ENCODE peak calls at places on chromosomes 6 and 20, in five cellular contexts. A is GM13977, I is Daoy, N is IMR-90, P is NCI-H2081. S is an unnamed sample.

GRCh38 chr20:2752631-2753455 is 47.6 kb downstream of the CPXM1 start:
- DNase-seq in A (no peak), I (peak; percentile 71), N (peak; percentile 30), P (peak; percentile 36), S (peak; percentile 56)

GRCh38 chr6:127206531-127207065 is 60.1 kb upstream of the RNF146 start:
- DNase-seq in A (no peak), I (no peak), N (peak; percentile 12), P (no peak), S (no peak)

GRCh38 chr20:59182401-59183044 is 18.9 kb downstream of the ZNF831 start:
- DNase-seq in A (no peak), I (no peak), N (no peak), P (no peak), S (peak; percentile 71)

GRCh38 chr6:28648878-28649375 is 123.2 kb downstream of the GPX5 start:
- DNase-seq in A (no peak), I (no peak), N (no peak), P (no peak), S (no peak)

GRCh38 chr6:15036690-15037245 is 209.1 kb upstream of the JARID2 start:
- DNase-seq in A (no peak), I (peak; percentile 7), N (no peak), P (no peak), S (no peak)

GRCh38 chr6:87661016-87661415 is 41.0 kb downstream of the AKIRIN2 start:
- DNase-seq in A (no peak), I (no peak), N (peak; percentile 55), P (no peak), S (no peak)

GRCh38 chr6:15033850-15034203 is 212.0 kb upstream of the JARID2 start:
- DNase-seq in A (no peak), I (no peak), N (no peak), P (no peak), S (no peak)

GRCh38 chr20:22779878-22780277 is 195.5 kb upstream of the FOXA2 start:
- DNase-seq in A (no peak), I (no peak), N (no peak), P (no peak), S (no peak)

GRCh38 chr6:48429021-48429420 is 318.0 kb upstream of the PTCHD4 start:
- DNase-seq in A (no peak), I (peak; percentile 2), N (peak; percentile 15), P (no peak), S (no peak)

GRCh38 chr6:144149894-144150672 is at the start of gene STX11:
- DNase-seq in A (peak; percentile 86), I (peak; percentile 85), N (peak; percentile 29), P (peak; percentile 4), S (peak; percentile 73)

GRCh38 chr6:160667854-160668481 is 3.9 kb upstream of the LPA start:
- DNase-seq in A (peak; percentile 39), I (peak; percentile 15), N (no peak), P (peak; percentile 0), S (peak; percentile 50)

GRCh38 chr20:39176457-39176856 is 214.3 kb downstream of the DHX35 start:
- DNase-seq in A (no peak), I (no peak), N (no peak), P (no peak), S (no peak)

GRCh38 chr6:14910692-14911547 is 334.9 kb upstream of the JARID2 start:
- DNase-seq in A (peak; percentile 62), I (peak; percentile 28), N (peak; percentile 43), P (no peak), S (peak; percentile 62)

GRCh38 chr6:153302133-153302532 is 171.1 kb upstream of the RGS17 start:
- DNase-seq in A (no peak), I (no peak), N (no peak), P (no peak), S (no peak)